ENCODE peak calls at places on chromosomes 5 and 9, in eight cellular contexts. C, L, N, W, E, K, Y and I are unnamed samples.

GRCh38 chr9:27535701-27536118 is 6.1 kb upstream of the MOB3B start:
- DNase-seq in C (no peak), L (peak), N (peak), W (no peak), E (no peak), K (no peak), Y (no peak), I (no peak)

GRCh38 chr9:16782490-16782889 is 88.0 kb downstream of the BNC2 start:
- DNase-seq in C (no peak), L (no peak), N (no peak), W (no peak), E (no peak), K (no peak), Y (no peak), I (no peak)

GRCh38 chr5:135162661-135163265 is 128.7 kb upstream of the PITX1 start:
- DNase-seq in C (no peak), L (peak), N (peak), W (no peak), E (no peak), K (no peak), Y (peak), I (no peak)

GRCh38 chr9:134048582-134048968 is 19.3 kb downstream of the BRD3 start:
- DNase-seq in C (no peak), L (no peak), N (no peak), W (no peak), E (no peak), K (no peak), Y (no peak), I (no peak)

GRCh38 chr5:1255081-1255561 is 29.9 kb downstream of the SLC6A18 start:
- DNase-seq in C (no peak), L (no peak), N (no peak), W (no peak), E (peak), K (no peak), Y (no peak), I (no peak)

GRCh38 chr5:158720316-158720715 is 379.4 kb downstream of the EBF1 start:
- DNase-seq in C (no peak), L (no peak), N (no peak), W (no peak), E (no peak), K (no peak), Y (no peak), I (no peak)

GRCh38 chr5:172630082-172630481 is 11.0 kb upstream of the NEURL1B start:
- DNase-seq in C (no peak), L (no peak), N (no peak), W (no peak), E (no peak), K (no peak), Y (no peak), I (no peak)

GRCh38 chr5:91381774-91382492 is 1.2 kb downstream of the ARRDC3 start:
- DNase-seq in C (peak), L (peak), N (peak), W (peak), E (peak), K (peak), Y (peak), I (peak)

GRCh38 chr5:137101544-137101943 is 397.6 kb downstream of the SPOCK1 start:
- DNase-seq in C (no peak), L (no peak), N (no peak), W (no peak), E (no peak), K (no peak), Y (no peak), I (no peak)

GRCh38 chr9:95446984-95447383 is 69.8 kb downstream of the PTCH1 start:
- DNase-seq in C (no peak), L (no peak), N (no peak), W (no peak), E (no peak), K (no peak), Y (no peak), I (no peak)

GRCh38 chr5:125412051-125412560 is 665.7 kb upstream of the ZNF608 start:
- DNase-seq in C (no peak), L (peak), N (no peak), W (no peak), E (no peak), K (no peak), Y (no peak), I (no peak)

GRCh38 chr9:119556129-119556875 is 187.1 kb upstream of the BRINP1 start:
- DNase-seq in C (peak), L (peak), N (peak), W (peak), E (peak), K (no peak), Y (peak), I (peak)

GRCh38 chr9:27539479-27540441 is 10.1 kb upstream of the MOB3B start:
- DNase-seq in C (no peak), L (no peak), N (no peak), W (no peak), E (no peak), K (no peak), Y (peak), I (no peak)

GRCh38 chr5:172565455-172565854 is 75.6 kb upstream of the NEURL1B start:
- DNase-seq in C (no peak), L (no peak), N (no peak), W (no peak), E (no peak), K (no peak), Y (no peak), I (no peak)

GRCh38 chr5:40221255-40221654 is 458.5 kb upstream of the PTGER4 start:
- DNase-seq in C (no peak), L (no peak), N (no peak), W (no peak), E (no peak), K (no peak), Y (no peak), I (no peak)

GRCh38 chr9:4548796-4549725 is 58.8 kb downstream of the SLC1A1 start:
- DNase-seq in C (peak), L (peak), N (peak), W (peak), E (no peak), K (no peak), Y (peak), I (no peak)

GRCh38 chr9:128125575-128126354 is 1.8 kb downstream of the PTGES2 start:
- DNase-seq in C (no peak), L (no peak), N (no peak), W (no peak), E (no peak), K (no peak), Y (no peak), I (no peak)

GRCh38 chr9:110088099-110088498 is 119.9 kb downstream of the C9orf152 start:
- DNase-seq in C (no peak), L (no peak), N (no peak), W (no peak), E (no peak), K (no peak), Y (no peak), I (no peak)

GRCh38 chr9:69773258-69773657 is 13.4 kb upstream of the PTAR1 start:
- DNase-seq in C (no peak), L (no peak), N (no peak), W (no peak), E (no peak), K (no peak), Y (no peak), I (no peak)

GRCh38 chr5:145562931-145563330 is 272.2 kb downstream of the PRELID2 start:
- DNase-seq in C (no peak), L (no peak), N (no peak), W (no peak), E (no peak), K (no peak), Y (no peak), I (no peak)
- TF ChIP-seq REST in C (no peak), L (no peak), N (no peak), W (no peak), E (no peak), K (no peak), Y (no peak), I (no peak)

GRCh38 chr5:163505049-163505474 is 357 bp upstream of the MAT2B start:
- DNase-seq in C (no peak), L (no peak), N (no peak), W (no peak), E (no peak), K (no peak), Y (no peak), I (no peak)

GRCh38 chr5:163508753-163509152 is 3.3 kb downstream of the MAT2B start:
- DNase-seq in C (no peak), L (no peak), N (no peak), W (no peak), E (no peak), K (no peak), Y (no peak), I (no peak)

GRCh38 chr5:163505475-163506457 is at the start of gene MAT2B:
- DNase-seq in C (peak), L (peak), N (peak), W (peak), E (peak), K (peak), Y (peak), I (peak)

GRCh38 chr5:163506726-163507125 is 1.3 kb downstream of the MAT2B start:
- DNase-seq in C (no peak), L (no peak), N (peak), W (no peak), E (no peak), K (no peak), Y (no peak), I (no peak)

DNA sequence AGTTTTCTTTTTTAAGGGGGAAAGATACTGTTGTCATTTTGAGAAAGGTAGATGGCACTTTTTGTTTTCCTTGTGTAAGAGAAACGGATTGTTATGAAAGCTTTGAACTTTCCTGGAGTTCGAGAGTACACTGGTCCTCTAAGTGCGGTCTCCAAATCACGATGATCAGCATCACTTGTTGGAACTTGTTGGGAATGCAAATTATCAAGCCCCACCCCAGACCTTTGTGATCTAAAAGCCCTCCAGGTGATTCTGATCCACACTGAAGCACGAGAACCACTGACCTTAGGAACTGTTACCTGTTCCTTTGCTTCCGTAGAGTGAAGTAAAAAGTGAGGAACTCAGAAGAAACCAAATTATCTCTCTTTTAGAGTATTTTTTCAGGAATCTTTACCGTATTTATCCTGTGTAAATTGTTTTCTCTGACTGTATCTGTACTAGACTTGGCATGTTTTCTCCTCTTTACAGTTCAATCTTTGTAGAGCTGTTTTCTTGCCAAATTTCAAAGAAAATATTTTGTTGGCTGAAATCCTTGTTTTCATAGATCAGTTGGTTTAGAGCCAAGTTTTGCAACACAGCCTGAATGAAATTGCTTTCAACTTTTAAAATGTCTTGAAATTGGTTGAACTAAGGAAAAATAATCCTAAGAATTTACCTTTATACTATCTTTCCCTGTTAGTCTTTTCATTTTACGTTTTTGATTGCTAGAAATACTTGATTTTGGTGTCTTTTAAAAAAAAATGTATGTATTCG is 4.0 kb downstream of the MAT2B start:
- DNase-seq in C (no peak), L (peak), N (peak), W (no peak), E (no peak), K (no peak), Y (peak), I (no peak)
- TF ChIP-seq REST in C (no peak), L (no peak), N (no peak), W (no peak), E (no peak), K (no peak), Y (no peak), I (no peak)

DNA sequence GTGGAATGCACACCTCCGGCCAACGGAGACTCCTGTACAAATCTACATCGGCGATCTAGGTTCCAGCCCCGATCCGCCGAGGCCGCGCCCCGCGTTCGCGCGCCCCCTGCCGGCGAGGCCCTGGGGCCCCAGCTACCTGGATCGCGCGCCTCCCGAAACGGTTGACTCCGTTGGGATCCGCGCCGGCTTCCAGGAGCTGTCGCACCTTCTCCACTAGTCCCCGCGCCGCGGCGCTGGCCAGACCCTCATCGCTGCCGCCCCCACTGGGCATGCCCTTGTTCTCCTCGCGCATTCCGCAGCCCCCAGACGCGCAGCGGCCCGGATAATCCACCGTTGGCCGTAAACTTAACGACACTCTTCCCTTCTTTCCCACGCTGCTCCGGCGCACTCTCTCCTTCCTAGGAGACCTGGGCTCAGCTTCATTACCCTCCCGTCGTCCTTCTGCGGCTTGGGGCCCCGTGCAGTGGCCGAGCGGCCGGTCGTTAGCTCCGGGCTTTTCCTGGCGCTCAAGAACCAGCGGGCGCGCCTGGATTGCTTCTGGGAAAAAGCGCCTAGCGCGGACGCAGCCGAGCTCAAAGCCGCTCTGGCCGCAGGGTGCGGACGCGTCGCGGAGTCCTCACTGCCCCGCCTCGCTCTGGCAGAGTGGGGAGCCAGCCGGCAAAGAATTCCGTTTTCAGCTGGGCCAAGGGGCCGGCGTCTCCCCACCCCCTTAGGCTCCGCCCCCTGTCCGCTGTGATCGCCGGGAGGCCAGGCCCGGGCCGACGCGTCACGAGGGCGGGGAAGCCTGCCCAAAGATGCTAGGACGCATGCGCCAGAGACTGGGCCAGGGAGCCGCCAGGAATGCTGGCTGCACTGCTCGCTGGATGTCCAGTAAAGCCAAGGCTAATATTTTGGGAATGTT is at the start of gene CDKN2B:
- DNase-seq in C (no peak), L (peak), N (no peak), W (peak), E (peak), K (peak), Y (peak), I (no peak)
- TF ChIP-seq REST in C (no peak), L (peak), N (no peak), W (no peak), E (no peak), K (no peak), Y (no peak), I (no peak)

GRCh38 chr9:97501972-97502221 is 431 bp downstream of the TMOD1 start:
- DNase-seq in C (no peak), L (peak), N (no peak), W (peak), E (no peak), K (no peak), Y (no peak), I (no peak)

GRCh38 chr9:97501177-97501971 is at the start of gene TMOD1:
- DNase-seq in C (peak), L (peak), N (peak), W (peak), E (peak), K (peak), Y (peak), I (no peak)

GRCh38 chr9:97503862-97504210 is 2.4 kb downstream of the TMOD1 start:
- DNase-seq in C (no peak), L (no peak), N (no peak), W (no peak), E (no peak), K (no peak), Y (no peak), I (no peak)

GRCh38 chr9:97502984-97503861 is 1.8 kb downstream of the TMOD1 start:
- DNase-seq in C (no peak), L (peak), N (peak), W (peak), E (no peak), K (no peak), Y (no peak), I (no peak)

DNA sequence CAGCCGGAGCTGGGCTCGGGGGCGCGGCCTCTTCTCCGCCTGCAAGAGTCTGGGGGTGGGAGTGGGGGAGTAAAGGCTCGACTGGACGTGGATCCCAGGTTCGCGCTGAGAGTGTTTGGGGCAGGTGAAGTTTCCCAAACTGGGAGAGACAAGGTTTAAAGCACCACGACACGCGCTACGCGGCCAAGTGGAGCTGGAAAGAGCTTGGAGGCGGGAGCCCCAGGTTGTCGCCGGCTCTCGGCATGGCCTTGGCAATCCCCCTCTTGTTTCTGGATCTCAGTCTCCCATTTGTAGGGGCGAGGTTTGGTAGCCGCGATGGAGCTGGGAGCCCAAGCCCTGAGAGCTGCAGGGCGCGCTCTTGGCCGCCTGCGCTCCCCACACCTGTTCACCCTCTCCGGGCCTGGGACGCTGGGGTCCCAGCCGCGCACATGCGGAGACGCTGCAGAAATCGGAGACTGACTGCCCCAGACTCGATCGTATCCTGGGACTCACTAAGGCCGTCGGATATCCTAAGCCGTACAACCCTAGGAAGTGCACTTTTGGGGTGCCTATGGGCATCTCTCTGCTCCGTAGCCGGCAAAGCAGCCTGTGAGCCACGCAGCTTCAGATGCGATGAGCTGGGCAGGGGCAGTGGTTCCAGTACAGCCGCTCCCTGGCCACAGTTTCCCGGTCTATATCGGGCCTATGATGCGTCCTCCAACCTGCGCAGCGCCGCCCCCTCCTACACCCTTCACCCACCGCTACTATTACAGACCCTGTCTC is 937 bp downstream of the TMOD1 start:
- DNase-seq in C (no peak), L (peak), N (peak), W (no peak), E (no peak), K (no peak), Y (no peak), I (no peak)
- TF ChIP-seq REST in C (no peak), L (no peak), N (no peak), W (no peak), E (no peak), K (no peak), Y (no peak), I (no peak)

GRCh38 chr9:89814340-89815040 is 209.7 kb downstream of the GADD45G start:
- DNase-seq in C (no peak), L (no peak), N (no peak), W (peak), E (no peak), K (no peak), Y (no peak), I (no peak)

GRCh38 chr9:89813482-89813881 is 208.7 kb downstream of the GADD45G start:
- DNase-seq in C (no peak), L (no peak), N (no peak), W (no peak), E (no peak), K (no peak), Y (no peak), I (no peak)

GRCh38 chr9:89815061-89815902 is 210.5 kb downstream of the GADD45G start:
- DNase-seq in C (no peak), L (no peak), N (no peak), W (no peak), E (no peak), K (no peak), Y (no peak), I (no peak)

GRCh38 chr9:89817186-89817960 is 212.6 kb downstream of the GADD45G start:
- DNase-seq in C (no peak), L (no peak), N (no peak), W (no peak), E (no peak), K (no peak), Y (no peak), I (no peak)

GRCh38 chr9:89815903-89816573 is 211.2 kb downstream of the GADD45G start:
- DNase-seq in C (no peak), L (no peak), N (no peak), W (no peak), E (no peak), K (no peak), Y (no peak), I (no peak)
- TF ChIP-seq REST in C (no peak), L (no peak), N (no peak), W (no peak), E (no peak), K (no peak), Y (no peak), I (no peak)

GRCh38 chr5:116237917-116238502 is 153.2 kb downstream of the COMMD10 start:
- DNase-seq in C (no peak), L (peak), N (peak), W (no peak), E (no peak), K (peak), Y (no peak), I (no peak)
- TF ChIP-seq REST in C (no peak), L (no peak), N (no peak), W (no peak), E (no peak), K (no peak), Y (no peak), I (no peak)

GRCh38 chr9:136625101-136626065 is 37.3 kb upstream of the EGFL7 start:
- DNase-seq in C (peak), L (peak), N (peak), W (peak), E (peak), K (no peak), Y (peak), I (no peak)
- TF ChIP-seq REST in C (no peak), L (no peak), N (no peak), W (no peak), E (no peak), K (no peak), Y (no peak), I (no peak)

GRCh38 chr9:97808972-97809371 is 44.1 kb upstream of the FOXE1 start:
- DNase-seq in C (no peak), L (no peak), N (no peak), W (no peak), E (no peak), K (no peak), Y (no peak), I (no peak)
- TF ChIP-seq REST in C (no peak), L (no peak), N (no peak), W (no peak), E (no peak), K (no peak), Y (no peak), I (no peak)

GRCh38 chr5:151483176-151483575 is 35.8 kb downstream of the SLC36A1 start:
- DNase-seq in C (no peak), L (peak), N (no peak), W (no peak), E (peak), K (no peak), Y (no peak), I (no peak)

GRCh38 chr5:151477106-151477505 is 29.7 kb downstream of the SLC36A1 start:
- DNase-seq in C (no peak), L (no peak), N (no peak), W (no peak), E (peak), K (no peak), Y (no peak), I (no peak)

GRCh38 chr5:151483647-151484046 is 36.2 kb downstream of the SLC36A1 start:
- DNase-seq in C (no peak), L (no peak), N (no peak), W (peak), E (peak), K (no peak), Y (no peak), I (no peak)

GRCh38 chr5:151480384-151480783 is 33.0 kb downstream of the SLC36A1 start:
- DNase-seq in C (no peak), L (no peak), N (no peak), W (no peak), E (no peak), K (no peak), Y (no peak), I (no peak)

DNA sequence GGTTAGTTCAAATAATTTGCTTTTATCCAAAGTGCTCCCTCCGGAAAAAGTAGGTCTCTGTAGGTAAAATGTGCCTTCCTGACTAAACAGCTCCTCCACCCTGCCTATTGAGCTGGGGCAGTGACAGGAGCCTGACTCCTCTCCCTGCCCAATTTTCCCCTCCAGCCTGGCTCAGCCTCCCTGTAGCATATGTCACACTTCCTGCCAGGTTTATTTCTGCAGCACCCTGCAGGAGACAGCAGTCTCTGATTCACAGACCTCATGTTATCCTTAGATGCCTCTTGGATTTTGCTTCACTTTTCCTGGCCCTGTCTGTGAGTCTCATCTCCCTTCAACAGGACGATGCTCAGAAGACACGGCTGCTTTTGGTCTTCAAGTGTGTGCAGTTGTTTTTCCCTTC is 33.5 kb downstream of the SLC36A1 start:
- DNase-seq in C (no peak), L (peak), N (no peak), W (peak), E (no peak), K (no peak), Y (no peak), I (no peak)
- TF ChIP-seq REST in C (no peak), L (no peak), N (no peak), W (no peak), E (no peak), K (no peak), Y (no peak), I (no peak)